ENCODE peak calls at places on chromosomes 16 and 17, in ten cellular contexts. D, K, N, Q, F, J, U, M, G and V are unnamed samples.
A peak's percentile ranks its signal among the peaks of the same experiment; 100 is the strongest.

GRCh38 chr17:79022507-79022991 is 1.4 kb upstream of the C1QTNF1 start:
- DNase-seq in F (peak; percentile 71), Q (no peak), K (no peak), J (peak; percentile 81), N (no peak), U (peak; percentile 96), D (no peak), G (no peak), M (peak; percentile 92), V (no peak)

GRCh38 chr17:44820631-44821196 is 9.4 kb downstream of the GJC1 start:
- DNase-seq in G (peak; percentile 88), D (peak; percentile 30), M (no peak), K (no peak), N (peak; percentile 95), Q (no peak), J (no peak), F (no peak), U (no peak), V (no peak)

GRCh38 chr17:30917050-30917449 is 4.7 kb upstream of the ADAP2 start:
- DNase-seq in F (no peak), U (no peak), G (no peak), Q (no peak), D (no peak), M (no peak), K (no peak), N (no peak), J (no peak), V (no peak)

GRCh38 chr16:1309888-1310831 is 724 bp downstream of the UBE2I start:
- DNase-seq in D (peak; percentile 68), Q (no peak), N (peak; percentile 54), J (peak; percentile 59), U (peak; percentile 82), F (peak; percentile 73), M (peak; percentile 49), K (no peak), G (peak; percentile 32), V (peak; percentile 89)

GRCh38 chr17:37292429-37293139 is 83.2 kb upstream of the C17orf78 start:
- DNase-seq in U (no peak), Q (no peak), J (no peak), N (no peak), M (no peak), K (no peak), F (no peak), D (no peak), G (no peak), V (no peak)

GRCh38 chr17:77107506-77108433 is 33.0 kb upstream of the SEC14L1 start:
- DNase-seq in Q (no peak), D (no peak), N (peak; percentile 38), M (no peak), F (no peak), G (no peak), J (no peak), U (no peak), K (no peak), V (no peak)

GRCh38 chr16:89019511-89019910 is 42.5 kb upstream of the CBFA2T3 start:
- DNase-seq in F (peak; percentile 28), J (peak; percentile 7), M (no peak), Q (no peak), K (no peak), G (no peak), N (no peak), U (no peak), D (no peak), V (no peak)

GRCh38 chr16:15981382-15981781 is 32.0 kb downstream of the ABCC1 start:
- DNase-seq in G (no peak), J (no peak), K (no peak), F (no peak), N (no peak), U (no peak), M (no peak), Q (no peak), D (no peak), V (no peak)

GRCh38 chr17:46106966-46107644 is 86.1 kb downstream of the KANSL1 start:
- DNase-seq in D (no peak), F (no peak), N (no peak), M (no peak), K (peak; percentile 65), J (no peak), U (no peak), G (no peak), Q (no peak), V (no peak)

GRCh38 chr16:634996-635395 is 1.1 kb downstream of the METTL26 start:
- DNase-seq in F (no peak), G (no peak), D (no peak), Q (no peak), U (no peak), M (no peak), N (no peak), J (no peak), K (no peak), V (no peak)

GRCh38 chr16:81719993-81720392 is 59.1 kb upstream of the PLCG2 start:
- DNase-seq in Q (no peak), J (no peak), U (no peak), F (no peak), M (no peak), K (no peak), D (no peak), G (no peak), N (no peak), V (no peak)

GRCh38 chr16:5027575-5028235 is 6.0 kb downstream of the NAGPA start:
- DNase-seq in U (no peak), N (no peak), Q (no peak), F (peak; percentile 40), G (no peak), K (no peak), M (peak; percentile 15), D (peak; percentile 2), J (no peak), V (no peak)

GRCh38 chr16:54932737-54933254 is 2.1 kb downstream of the IRX5 start:
- DNase-seq in U (no peak), N (peak; percentile 39), F (peak; percentile 48), M (peak; percentile 28), G (peak; percentile 35), D (no peak), J (no peak), K (peak; percentile 54), Q (no peak), V (peak; percentile 69)

GRCh38 chr17:83125515-83126274 is 46.3 kb downstream of the METRNL start:
- DNase-seq in J (no peak), F (peak; percentile 73), Q (no peak), M (peak; percentile 57), G (peak; percentile 33), D (no peak), K (no peak), N (no peak), U (peak; percentile 82), V (peak; percentile 51)

GRCh38 chr17:38925263-38925995 is at the start of gene LASP1NB:
- DNase-seq in K (peak; percentile 41), G (no peak), J (no peak), M (no peak), U (peak; percentile 72), D (no peak), F (no peak), Q (peak; percentile 94), N (peak; percentile 54), V (no peak)

GRCh38 chr17:44884941-44885340 is 14.3 kb downstream of the EFTUD2 start:
- DNase-seq in N (peak; percentile 54), D (no peak), J (no peak), K (no peak), G (no peak), Q (no peak), M (no peak), F (no peak), U (no peak), V (no peak)

GRCh38 chr16:72255785-72256184 is 83.8 kb upstream of the PMFBP1 start:
- DNase-seq in G (peak; percentile 5), J (no peak), F (no peak), M (no peak), Q (no peak), D (no peak), U (no peak), K (no peak), N (peak; percentile 4), V (no peak)
- H3K4me1 ChIP-seq in G (no peaks in the 10 kb centered on the region), J (no peaks in the 10 kb centered on the region), F (peaks cover 4% of the 10 kb centered on the region), M (no peaks in the 10 kb centered on the region), Q (no peaks in the 10 kb centered on the region), D (peaks cover 5% of the 10 kb centered on the region), U (peaks cover 9% of the 10 kb centered on the region), K (no peaks in the 10 kb centered on the region), N (peaks cover 8% of the 10 kb centered on the region), V (no peaks in the 10 kb centered on the region)

DNA sequence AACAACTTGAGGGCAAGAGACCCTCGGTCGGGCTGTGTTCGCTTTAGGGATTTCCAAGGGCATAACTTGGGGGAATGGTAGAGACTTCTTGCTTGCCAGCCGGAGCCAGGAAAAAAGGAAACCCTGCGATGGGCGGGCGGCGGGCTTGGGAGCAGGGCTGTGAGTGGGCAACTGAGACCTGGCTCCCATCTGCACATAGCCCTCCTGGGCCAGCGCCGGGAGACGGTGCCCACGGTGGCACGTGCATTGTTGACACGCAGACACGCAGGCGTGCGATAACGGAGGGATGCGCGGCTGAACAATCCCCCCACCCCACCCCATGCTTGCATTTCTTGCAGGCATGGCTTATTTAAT is 17.0 kb upstream of the ZFHX3 start:
- DNase-seq in Q (no peak), J (no peak), K (no peak), F (no peak), M (no peak), N (no peak), D (no peak), U (peak; percentile 84), G (no peak), V (peak; percentile 77)
- H3K4me1 ChIP-seq in Q (peaks cover 11% of the 10 kb centered on the region), J (peaks cover 82% of the 10 kb centered on the region), K (peaks cover 19% of the 10 kb centered on the region), F (peaks cover 51% of the 10 kb centered on the region), M (peaks cover 22% of the 10 kb centered on the region), N (peaks cover 45% of the 10 kb centered on the region), D (peaks cover 56% of the 10 kb centered on the region), U (peaks cover 67% of the 10 kb centered on the region), G (peaks cover 44% of the 10 kb centered on the region), V (peaks cover 27% of the 10 kb centered on the region)

DNA sequence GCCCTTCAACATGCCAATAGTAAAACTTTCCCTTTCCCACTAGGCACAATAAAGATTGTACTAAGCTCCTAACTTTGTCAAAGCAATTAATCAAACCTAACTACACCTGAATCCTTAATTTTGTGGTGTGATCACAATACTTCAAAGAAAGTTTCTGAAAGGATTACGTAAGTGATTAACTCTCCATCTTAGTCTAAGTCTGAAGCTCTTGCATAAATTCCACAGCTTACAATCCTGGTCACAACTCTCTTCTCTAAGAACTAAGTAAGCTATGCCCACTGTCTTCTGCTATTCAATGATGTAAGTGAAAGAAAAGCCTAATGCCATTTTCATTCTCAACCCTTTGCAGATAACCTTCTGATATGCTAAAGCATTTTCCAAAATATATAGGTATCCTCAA is 15.4 kb downstream of the SIAH1 start:
- DNase-seq in N (peak; percentile 24), D (no peak), K (no peak), M (no peak), F (no peak), U (no peak), G (no peak), Q (no peak), J (no peak), V (no peak)
- H3K4me1 ChIP-seq in N (peaks cover 16% of the 10 kb centered on the region), D (peaks cover 33% of the 10 kb centered on the region), K (peaks cover 31% of the 10 kb centered on the region), M (peaks cover 57% of the 10 kb centered on the region), F (peaks cover 83% of the 10 kb centered on the region), U (peaks cover 85% of the 10 kb centered on the region), G (peaks cover 43% of the 10 kb centered on the region), Q (peaks cover 35% of the 10 kb centered on the region), J (peaks cover 93% of the 10 kb centered on the region), V (peaks cover 64% of the 10 kb centered on the region)

DNA sequence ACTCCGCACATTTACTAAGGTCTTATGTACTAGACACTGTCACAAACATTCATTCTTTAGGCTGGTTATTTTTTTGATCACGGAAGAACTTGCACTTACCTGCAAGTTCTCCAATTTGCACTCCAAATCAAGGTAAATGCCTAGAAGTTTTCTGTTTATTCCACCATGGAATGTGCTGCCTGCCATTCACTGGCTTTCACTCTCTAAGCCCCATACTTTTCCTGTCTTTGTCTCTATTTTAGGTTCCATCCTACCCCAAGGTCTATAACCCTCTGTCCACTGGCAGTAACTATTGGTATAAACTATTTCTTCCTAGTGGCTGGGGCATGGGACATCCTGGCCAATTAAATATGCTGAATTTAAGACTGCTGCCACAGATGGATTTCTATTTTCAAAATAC is 15.9 kb downstream of the XPO6 start:
- DNase-seq in N (no peak), K (no peak), U (no peak), J (no peak), M (no peak), G (no peak), F (no peak), D (no peak), Q (no peak), V (no peak)
- H3K4me1 ChIP-seq in N (peaks cover 27% of the 10 kb centered on the region), K (no peaks in the 10 kb centered on the region), U (peaks cover 22% of the 10 kb centered on the region), J (peaks cover 17% of the 10 kb centered on the region), M (no peaks in the 10 kb centered on the region), G (peaks cover 37% of the 10 kb centered on the region), F (peaks cover 34% of the 10 kb centered on the region), D (no peaks in the 10 kb centered on the region), Q (no peaks in the 10 kb centered on the region), V (peaks cover 47% of the 10 kb centered on the region)